ENCODE peak calls at places on chromosomes 4 and X, in eight cellular contexts. U is H9; T is right lobe of liver; R is WTC11; V is brain microvascular endothelial cell; A is psoas muscle; G is B cell; L is CD8-positive, alpha-beta T cell. M is an unnamed sample.

GRCh38 chrX:23952984-23953907 is 45.4 kb downstream of the CXorf58 start:
- DNase-seq in G (peak; percentile 41), R (peak; percentile 12), L (peak; percentile 23), V (no peak), U (peak; percentile 72), A (no peak), T (no peak), M (no peak)

GRCh38 chr4:26330186-26330787 is 9.5 kb downstream of the RBPJ start:
- DNase-seq in L (peak; percentile 16), U (no peak), R (no peak), V (peak; percentile 69), G (no peak), T (no peak), A (no peak), M (peak; percentile 71)

GRCh38 chrX:10010686-10011085 is 43.5 kb downstream of the CLDN34 start:
- DNase-seq in R (no peak), G (no peak), V (no peak), U (no peak), T (no peak), L (no peak), A (no peak), M (no peak)

GRCh38 chrX:63784902-63785692 is at the start of gene ARHGEF9:
- DNase-seq in L (no peak), V (no peak), A (no peak), T (peak; percentile 28), G (no peak), R (peak; percentile 64), U (peak; percentile 72), M (no peak)

GRCh38 chr4:99712099-99712498 is 54.5 kb upstream of the C4orf54 start:
- DNase-seq in G (no peak), L (no peak), V (no peak), R (no peak), U (no peak), T (no peak), A (no peak), M (no peak)

GRCh38 chr4:30380404-30380998 is 339.7 kb upstream of the PCDH7 start:
- DNase-seq in V (peak; percentile 51), A (no peak), L (no peak), U (peak; percentile 79), T (peak; percentile 26), G (no peak), R (peak; percentile 76), M (peak; percentile 74)

GRCh38 chr4:113293043-113293560 is 243.6 kb downstream of the ANK2 start:
- DNase-seq in U (no peak), R (no peak), V (peak; percentile 30), G (no peak), A (peak; percentile 18), L (no peak), T (no peak), M (peak; percentile 60)

GRCh38 chr4:158129649-158130048 is 43.2 kb downstream of the GASK1B start:
- DNase-seq in G (no peak), U (no peak), T (no peak), A (no peak), R (no peak), V (no peak), L (no peak), M (peak; percentile 52)

GRCh38 chrX:66074920-66075879 is 35.3 kb upstream of the VSIG4 start:
- DNase-seq in G (peak; percentile 43), T (peak; percentile 32), R (no peak), U (no peak), L (peak; percentile 20), V (no peak), A (peak; percentile 46), M (peak; percentile 8)

GRCh38 chrX:136209016-136209738 is 42.0 kb downstream of the MAP7D3 start:
- DNase-seq in V (peak; percentile 33), G (no peak), U (peak; percentile 47), A (peak; percentile 57), L (peak; percentile 41), T (peak; percentile 45), R (peak; percentile 31), M (peak; percentile 68)

GRCh38 chrX:131316260-131316659 is 27.2 kb upstream of the IGSF1 start:
- DNase-seq in L (no peak), U (no peak), R (no peak), A (no peak), T (no peak), V (no peak), G (no peak), M (no peak)

GRCh38 chr4:87985097-87985886 is 9.8 kb downstream of the SPP1 start:
- DNase-seq in A (no peak), G (no peak), U (peak; percentile 81), R (peak; percentile 74), L (no peak), T (peak; percentile 78), V (peak; percentile 40), M (peak; percentile 39)

GRCh38 chr4:1628892-1629703 is 55.0 kb downstream of the FAM53A start:
- DNase-seq in R (peak; percentile 87), G (peak; percentile 63), V (peak; percentile 39), L (peak; percentile 73), A (peak; percentile 61), U (peak; percentile 82), T (peak; percentile 66), M (peak; percentile 28)

GRCh38 chr4:1994935-1995334 is 13.8 kb downstream of the NELFA start:
- DNase-seq in T (no peak), U (no peak), V (no peak), G (no peak), R (no peak), L (no peak), A (no peak), M (no peak)

GRCh38 chr4:110088670-110089069 is 109.7 kb downstream of the ELOVL6 start:
- DNase-seq in V (no peak), L (no peak), U (no peak), T (no peak), R (no peak), G (no peak), A (no peak), M (peak; percentile 63)

GRCh38 chr4:19883841-19884240 is 367.9 kb upstream of the SLIT2 start:
- DNase-seq in L (no peak), G (no peak), U (no peak), A (no peak), R (no peak), T (no peak), V (no peak), M (peak; percentile 55)

GRCh38 chr4:105808030-105808429 is 87.2 kb upstream of the NPNT start:
- DNase-seq in L (no peak), U (no peak), A (no peak), R (no peak), V (no peak), G (no peak), T (no peak), M (no peak)

GRCh38 chrX:14899607-14900006 is 26.4 kb downstream of the MOSPD2 start:
- DNase-seq in T (no peak), G (no peak), U (no peak), A (no peak), L (no peak), V (peak; percentile 48), R (no peak), M (peak; percentile 70)

GRCh38 chrX:95063554-95063953 is 1389.5 kb downstream of the FAM133A start:
- DNase-seq in R (no peak), V (no peak), A (no peak), U (no peak), L (no peak), T (no peak), G (no peak), M (peak; percentile 44)

DNA sequence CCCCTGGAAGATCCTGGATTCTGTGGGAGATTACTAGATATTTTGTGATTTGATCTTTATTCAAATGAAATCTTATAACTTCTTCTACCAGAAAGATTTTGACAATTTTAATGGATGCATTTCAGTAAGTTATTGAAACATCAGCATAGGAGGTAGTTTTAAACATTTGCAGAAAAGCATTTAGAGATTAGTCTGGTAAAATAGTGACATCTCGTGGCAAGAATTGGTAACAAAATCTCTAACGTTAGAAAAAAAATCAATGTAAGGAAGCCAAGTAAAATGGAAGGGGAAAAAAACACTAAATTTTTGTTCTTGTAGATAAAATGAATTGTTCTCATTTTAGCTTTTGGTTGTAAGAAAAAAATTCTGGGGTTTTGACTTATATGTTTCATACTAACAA is 73.3 kb downstream of the TASL start:
- DNase-seq in A (no peak), U (no peak), V (no peak), L (no peak), G (no peak), R (no peak), T (no peak), M (peak; percentile 51)
- TF ChIP-seq CTCF in A (peak; percentile 51), U (peak; percentile 80), V (no peak), L (no peak), G (peak; percentile 64), R (no peak), T (peak; percentile 51), M (peak; percentile 52)

GRCh38 chrX:8748855-8749254 is 16.9 kb upstream of the ANOS1 start:
- DNase-seq in A (no peak), R (no peak), L (no peak), U (no peak), T (no peak), V (peak; percentile 22), G (no peak), M (peak; percentile 56)
- TF ChIP-seq CTCF in A (peak; percentile 54), R (no peak), L (peak; percentile 49), U (peak; percentile 75), T (peak; percentile 40), V (peak; percentile 69), G (peak; percentile 40), M (peak; percentile 71)

DNA sequence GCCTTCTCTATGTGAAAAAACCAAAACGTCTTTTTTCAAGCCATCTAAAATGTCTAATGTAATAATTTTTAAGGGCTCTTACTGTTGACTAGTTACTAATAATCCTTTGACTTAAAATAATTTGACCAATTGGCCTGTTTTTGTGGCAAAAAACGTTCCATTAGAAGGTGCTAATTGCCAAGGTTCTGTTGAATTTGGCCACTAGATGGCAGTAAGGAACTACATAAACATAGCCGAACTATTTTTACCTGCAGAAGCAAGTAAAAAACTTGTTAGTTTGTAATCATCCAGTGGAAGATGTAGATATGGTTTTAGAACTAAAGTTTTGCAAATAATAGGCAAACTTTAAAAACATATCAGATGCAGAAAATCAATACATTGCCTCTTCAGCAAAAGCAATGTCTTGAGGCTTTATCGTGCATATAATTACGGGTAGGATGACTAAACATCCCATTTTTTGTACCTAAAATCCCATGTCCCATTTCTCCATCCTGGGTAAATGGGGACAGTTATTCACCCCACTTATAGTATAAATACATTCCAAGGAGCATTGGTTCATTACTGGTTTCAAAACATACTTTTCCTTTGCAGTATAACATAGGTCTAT is 57.6 kb downstream of the PROM1 start:
- DNase-seq in U (no peak), V (peak; percentile 27), L (peak; percentile 39), R (no peak), T (no peak), A (no peak), G (no peak), M (peak; percentile 69)
- TF ChIP-seq CTCF in U (peak; percentile 93), V (peak; percentile 64), L (peak; percentile 94), R (peak; percentile 49), T (peak; percentile 88), A (peak; percentile 93), G (peak; percentile 90), M (peak; percentile 76)

DNA sequence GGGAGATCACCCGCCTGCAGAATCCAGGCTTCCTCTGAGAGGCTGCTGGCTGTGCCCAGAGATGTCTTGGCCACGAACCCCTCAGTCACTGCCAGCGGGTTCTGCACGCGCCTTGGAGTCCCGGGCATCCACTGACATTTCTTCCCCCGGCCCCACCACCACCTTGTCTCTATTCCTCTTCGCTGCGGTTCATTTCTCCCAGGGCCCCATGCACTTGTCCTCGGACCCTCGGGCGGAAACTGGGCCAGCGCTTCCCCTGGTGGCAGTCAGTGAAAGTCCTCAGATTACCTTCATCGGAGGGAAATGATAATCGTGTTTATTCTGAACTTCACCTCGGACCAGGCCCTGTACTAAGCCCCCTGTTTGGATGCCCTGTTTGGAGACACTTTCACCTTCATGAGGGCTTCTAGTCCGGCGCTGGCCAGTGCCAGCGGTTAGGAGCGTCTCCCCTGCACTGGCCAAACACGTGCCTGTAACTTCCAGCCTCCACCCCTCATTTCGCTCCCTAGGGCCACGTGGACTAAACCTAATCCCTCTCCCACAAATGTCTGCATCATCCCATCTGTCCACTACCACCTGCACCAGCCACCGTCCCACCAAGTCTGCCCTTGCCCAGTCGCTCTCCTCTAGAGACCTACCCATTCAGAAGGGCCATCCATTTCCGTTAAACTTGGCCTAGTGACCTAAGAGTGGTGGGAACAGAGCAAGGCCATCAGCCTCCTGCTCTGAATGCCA is 82.0 kb downstream of the DCTD start:
- DNase-seq in V (no peak), T (no peak), L (no peak), A (no peak), R (peak; percentile 47), G (no peak), U (peak; percentile 56), M (no peak)
- TF ChIP-seq CTCF in V (peak; percentile 35), T (no peak), L (no peak), A (no peak), R (no peak), G (no peak), U (peak; percentile 58), M (no peak)

M was measured in fibroblast of mammary gland.